ENCODE peak calls at places on chromosomes 2 and 18, in eight cellular contexts. One of them, this sample, is unnamed.

GRCh38 chr2:151106805-151107490 is 154.7 kb downstream of the RBM43 start:
- DNase-seq in pancreas: no peak
- DNase-seq in anterior cingulate cortex: no peak
- DNase-seq in LoVo: no peak
- DNase-seq in Karpas-422: no peak
- DNase-seq in neural crest cell: no peak
- DNase-seq in glomerular endothelial cell: no peak
- DNase-seq in PC-3: peak; percentile 59
- DNase-seq in this sample: no peak

GRCh38 chr2:48933824-48934223 is 178.3 kb upstream of the LHCGR start:
- DNase-seq in Karpas-422: no peak
- DNase-seq in LoVo: no peak
- DNase-seq in neural crest cell: no peak
- DNase-seq in anterior cingulate cortex: no peak
- DNase-seq in PC-3: no peak
- DNase-seq in glomerular endothelial cell: no peak
- DNase-seq in pancreas: no peak
- DNase-seq in this sample: no peak

GRCh38 chr2:181430406-181431199 is 26.6 kb upstream of the ITGA4 start:
- DNase-seq in Karpas-422: peak; percentile 89
- DNase-seq in neural crest cell: no peak
- DNase-seq in LoVo: no peak
- DNase-seq in glomerular endothelial cell: no peak
- DNase-seq in anterior cingulate cortex: no peak
- DNase-seq in PC-3: peak; percentile 52
- DNase-seq in pancreas: no peak
- DNase-seq in this sample: peak; percentile 41

GRCh38 chr2:183530333-183530901 is 406.2 kb downstream of the NUP35 start:
- DNase-seq in glomerular endothelial cell: no peak
- DNase-seq in neural crest cell: no peak
- DNase-seq in pancreas: no peak
- DNase-seq in PC-3: peak; percentile 10
- DNase-seq in anterior cingulate cortex: no peak
- DNase-seq in Karpas-422: no peak
- DNase-seq in LoVo: no peak
- DNase-seq in this sample: no peak

GRCh38 chr2:67242456-67242855 is 154.7 kb upstream of the ETAA1 start:
- DNase-seq in anterior cingulate cortex: no peak
- DNase-seq in pancreas: no peak
- DNase-seq in Karpas-422: no peak
- DNase-seq in LoVo: no peak
- DNase-seq in neural crest cell: no peak
- DNase-seq in PC-3: no peak
- DNase-seq in glomerular endothelial cell: no peak
- DNase-seq in this sample: no peak

GRCh38 chr2:138059967-138060635 is 95.8 kb downstream of the HNMT start:
- DNase-seq in Karpas-422: no peak
- DNase-seq in LoVo: peak; percentile 50
- DNase-seq in PC-3: peak; percentile 93
- DNase-seq in pancreas: peak; percentile 59
- DNase-seq in glomerular endothelial cell: no peak
- DNase-seq in anterior cingulate cortex: no peak
- DNase-seq in neural crest cell: no peak
- DNase-seq in this sample: peak; percentile 57

GRCh38 chr2:106886916-106887758 is 1.2 kb upstream of the ST6GAL2 start:
- DNase-seq in anterior cingulate cortex: peak; percentile 75
- DNase-seq in pancreas: peak; percentile 71
- DNase-seq in glomerular endothelial cell: no peak
- DNase-seq in PC-3: peak; percentile 92
- DNase-seq in neural crest cell: peak; percentile 31
- DNase-seq in Karpas-422: no peak
- DNase-seq in LoVo: peak; percentile 51
- DNase-seq in this sample: peak; percentile 72

GRCh38 chr2:150495993-150496627 is 8.6 kb upstream of the RND3 start:
- DNase-seq in Karpas-422: no peak
- DNase-seq in PC-3: peak; percentile 96
- DNase-seq in glomerular endothelial cell: no peak
- DNase-seq in anterior cingulate cortex: no peak
- DNase-seq in LoVo: peak; percentile 66
- DNase-seq in neural crest cell: no peak
- DNase-seq in pancreas: no peak
- DNase-seq in this sample: peak; percentile 88

GRCh38 chr2:67065046-67065445 is 332.1 kb upstream of the ETAA1 start:
- DNase-seq in PC-3: no peak
- DNase-seq in anterior cingulate cortex: no peak
- DNase-seq in neural crest cell: no peak
- DNase-seq in Karpas-422: no peak
- DNase-seq in LoVo: no peak
- DNase-seq in glomerular endothelial cell: no peak
- DNase-seq in pancreas: no peak
- DNase-seq in this sample: no peak

GRCh38 chr2:191657977-191658376 is 20.0 kb upstream of the NABP1 start:
- DNase-seq in LoVo: no peak
- DNase-seq in anterior cingulate cortex: no peak
- DNase-seq in PC-3: peak; percentile 16
- DNase-seq in Karpas-422: no peak
- DNase-seq in neural crest cell: no peak
- DNase-seq in pancreas: no peak
- DNase-seq in glomerular endothelial cell: no peak
- DNase-seq in this sample: no peak

GRCh38 chr2:218518876-218519275 is 49.3 kb downstream of the USP37 start:
- DNase-seq in Karpas-422: no peak
- DNase-seq in anterior cingulate cortex: no peak
- DNase-seq in LoVo: no peak
- DNase-seq in glomerular endothelial cell: no peak
- DNase-seq in neural crest cell: no peak
- DNase-seq in PC-3: no peak
- DNase-seq in pancreas: no peak
- DNase-seq in this sample: no peak

GRCh38 chr18:78238404-78239089 is 741.1 kb upstream of the SALL3 start:
- DNase-seq in PC-3: no peak
- DNase-seq in glomerular endothelial cell: no peak
- DNase-seq in neural crest cell: no peak
- DNase-seq in anterior cingulate cortex: no peak
- DNase-seq in Karpas-422: no peak
- DNase-seq in pancreas: no peak
- DNase-seq in LoVo: no peak
- DNase-seq in this sample: no peak

GRCh38 chr18:527136-527535 is 26.6 kb upstream of the COLEC12 start:
- DNase-seq in anterior cingulate cortex: no peak
- DNase-seq in neural crest cell: no peak
- DNase-seq in glomerular endothelial cell: no peak
- DNase-seq in Karpas-422: no peak
- DNase-seq in PC-3: no peak
- DNase-seq in pancreas: no peak
- DNase-seq in LoVo: no peak
- DNase-seq in this sample: no peak

GRCh38 chr18:36893227-36893626 is 64.3 kb downstream of the KIAA1328 start:
- DNase-seq in PC-3: no peak
- DNase-seq in anterior cingulate cortex: no peak
- DNase-seq in neural crest cell: no peak
- DNase-seq in pancreas: no peak
- DNase-seq in glomerular endothelial cell: no peak
- DNase-seq in LoVo: no peak
- DNase-seq in Karpas-422: no peak
- DNase-seq in this sample: no peak

GRCh38 chr18:48736861-48737260 is 198.0 kb downstream of the CTIF start:
- DNase-seq in LoVo: no peak
- DNase-seq in Karpas-422: no peak
- DNase-seq in neural crest cell: no peak
- DNase-seq in pancreas: no peak
- DNase-seq in PC-3: no peak
- DNase-seq in glomerular endothelial cell: no peak
- DNase-seq in anterior cingulate cortex: no peak
- DNase-seq in this sample: no peak

GRCh38 chr18:24027156-24027555 is 12.6 kb downstream of the TTC39C start:
- DNase-seq in PC-3: peak; percentile 84
- DNase-seq in glomerular endothelial cell: no peak
- DNase-seq in anterior cingulate cortex: no peak
- DNase-seq in LoVo: no peak
- DNase-seq in Karpas-422: no peak
- DNase-seq in neural crest cell: no peak
- DNase-seq in pancreas: no peak
- DNase-seq in this sample: peak; percentile 78

GRCh38 chr2:96505231-96505889 is at the start of gene NEURL3:
- DNase-seq in LoVo: peak; percentile 60
- DNase-seq in neural crest cell: no peak
- DNase-seq in PC-3: peak; percentile 85
- DNase-seq in pancreas: peak; percentile 64
- DNase-seq in anterior cingulate cortex: no peak
- DNase-seq in Karpas-422: no peak
- DNase-seq in glomerular endothelial cell: no peak
- DNase-seq in this sample: peak; percentile 67

GRCh38 chr2:100230754-100231153 is 88.4 kb upstream of the AFF3 start:
- DNase-seq in anterior cingulate cortex: no peak
- DNase-seq in LoVo: no peak
- DNase-seq in Karpas-422: no peak
- DNase-seq in PC-3: no peak
- DNase-seq in neural crest cell: no peak
- DNase-seq in pancreas: no peak
- DNase-seq in glomerular endothelial cell: no peak
- DNase-seq in this sample: no peak

GRCh38 chr2:7057865-7058400 is 140.7 kb downstream of the RNF144A start:
- DNase-seq in PC-3: no peak
- DNase-seq in glomerular endothelial cell: no peak
- DNase-seq in anterior cingulate cortex: no peak
- DNase-seq in neural crest cell: no peak
- DNase-seq in pancreas: no peak
- DNase-seq in LoVo: no peak
- DNase-seq in Karpas-422: peak; percentile 52
- DNase-seq in this sample: no peak

GRCh38 chr2:191721331-191721730 is 43.4 kb downstream of the NABP1 start:
- DNase-seq in PC-3: no peak
- DNase-seq in anterior cingulate cortex: no peak
- DNase-seq in pancreas: no peak
- DNase-seq in LoVo: no peak
- DNase-seq in neural crest cell: no peak
- DNase-seq in glomerular endothelial cell: no peak
- DNase-seq in Karpas-422: no peak
- DNase-seq in this sample: no peak

GRCh38 chr2:160367887-160368286 is 125.7 kb downstream of the RBMS1 start:
- DNase-seq in glomerular endothelial cell: no peak
- DNase-seq in LoVo: peak; percentile 38
- DNase-seq in PC-3: peak; percentile 40
- DNase-seq in pancreas: no peak
- DNase-seq in neural crest cell: no peak
- DNase-seq in Karpas-422: peak; percentile 15
- DNase-seq in anterior cingulate cortex: no peak
- DNase-seq in this sample: peak; percentile 98

GRCh38 chr2:130156624-130157004 is 11.7 kb upstream of the CCDC74B start:
- DNase-seq in pancreas: peak; percentile 45
- DNase-seq in PC-3: no peak
- DNase-seq in LoVo: no peak
- DNase-seq in Karpas-422: no peak
- DNase-seq in anterior cingulate cortex: no peak
- DNase-seq in glomerular endothelial cell: no peak
- DNase-seq in neural crest cell: no peak
- DNase-seq in this sample: no peak

GRCh38 chr18:29123706-29124530 is 947.0 kb upstream of the CDH2 start:
- DNase-seq in pancreas: no peak
- DNase-seq in neural crest cell: no peak
- DNase-seq in glomerular endothelial cell: no peak
- DNase-seq in Karpas-422: no peak
- DNase-seq in anterior cingulate cortex: no peak
- DNase-seq in LoVo: no peak
- DNase-seq in PC-3: no peak
- DNase-seq in this sample: no peak

GRCh38 chr18:57918601-57919000 is 115.5 kb upstream of the ATP8B1 start:
- DNase-seq in pancreas: no peak
- DNase-seq in neural crest cell: no peak
- DNase-seq in Karpas-422: no peak
- DNase-seq in LoVo: no peak
- DNase-seq in anterior cingulate cortex: no peak
- DNase-seq in glomerular endothelial cell: no peak
- DNase-seq in PC-3: no peak
- DNase-seq in this sample: no peak

GRCh38 chr2:189580267-189580661 is 322 bp downstream of the SLC40A1 start:
- DNase-seq in Karpas-422: no peak
- DNase-seq in PC-3: no peak
- DNase-seq in neural crest cell: peak; percentile 20
- DNase-seq in anterior cingulate cortex: no peak
- DNase-seq in glomerular endothelial cell: no peak
- DNase-seq in pancreas: peak; percentile 59
- DNase-seq in LoVo: no peak
- DNase-seq in this sample: no peak

GRCh38 chr18:42024131-42024530 is 69.1 kb downstream of the PIK3C3 start:
- DNase-seq in PC-3: no peak
- DNase-seq in anterior cingulate cortex: no peak
- DNase-seq in neural crest cell: no peak
- DNase-seq in LoVo: no peak
- DNase-seq in pancreas: no peak
- DNase-seq in Karpas-422: no peak
- DNase-seq in glomerular endothelial cell: no peak
- DNase-seq in this sample: no peak

GRCh38 chr18:48459016-48459415 is 49.8 kb upstream of the ZBTB7C start:
- DNase-seq in glomerular endothelial cell: no peak
- DNase-seq in Karpas-422: no peak
- DNase-seq in neural crest cell: no peak
- DNase-seq in anterior cingulate cortex: no peak
- DNase-seq in pancreas: no peak
- DNase-seq in PC-3: no peak
- DNase-seq in LoVo: no peak
- DNase-seq in this sample: no peak

GRCh38 chr2:215664847-215665525 is 229.1 kb upstream of the FN1 start:
- DNase-seq in glomerular endothelial cell: peak; percentile 36
- DNase-seq in LoVo: peak; percentile 9
- DNase-seq in Karpas-422: no peak
- DNase-seq in PC-3: peak; percentile 89
- DNase-seq in anterior cingulate cortex: no peak
- DNase-seq in pancreas: no peak
- DNase-seq in neural crest cell: no peak
- DNase-seq in this sample: peak; percentile 88

GRCh38 chr18:76993085-76993382 is 139.5 kb downstream of the MBP start:
- DNase-seq in neural crest cell: no peak
- DNase-seq in LoVo: no peak
- DNase-seq in pancreas: no peak
- DNase-seq in anterior cingulate cortex: no peak
- DNase-seq in Karpas-422: no peak
- DNase-seq in PC-3: no peak
- DNase-seq in glomerular endothelial cell: no peak
- DNase-seq in this sample: no peak

GRCh38 chr2:69083126-69083733 is 70.3 kb downstream of the ANTXR1 start:
- DNase-seq in anterior cingulate cortex: no peak
- DNase-seq in LoVo: no peak
- DNase-seq in glomerular endothelial cell: no peak
- DNase-seq in pancreas: no peak
- DNase-seq in neural crest cell: no peak
- DNase-seq in PC-3: peak; percentile 8
- DNase-seq in Karpas-422: no peak
- DNase-seq in this sample: peak; percentile 34

This sample was measured in astrocyte of the hippocampus.